ENCODE peak calls at places on chromosomes 6 and 20, in ten cellular contexts. N is psoas muscle; M is MM.1S; A is ascending aorta; U is mesenchymal stem cell; P is vagina; L is CD4-positive, CD25-positive, alpha-beta regulatory T cell; R is tibial artery; J is naive thymus-derived CD4-positive, alpha-beta T cell; D is mammary epithelial cell. H is an unnamed sample. For H3K9me3, the result is how much of the 10 kb centered on the place peaks cover.

GRCh38 chr6:151440930-151441329 is 11.0 kb downstream of the RMND1 start:
- DNase-seq in N (no peak), M (peak), A (no peak), U (peak), P (no peak), L (peak), R (no peak), J (peak), D (no peak), H (no peak)

GRCh38 chr6:166582258-166582657 is 4.2 kb downstream of the RAMACL start:
- DNase-seq in N (no peak), M (no peak), A (no peak), U (no peak), P (no peak), L (no peak), R (no peak), J (no peak), D (no peak), H (no peak)

GRCh38 chr6:75205776-75206334 is at the start of gene COL12A1:
- DNase-seq in N (peak), M (no peak), A (peak), U (peak), P (no peak), L (peak), R (peak), J (no peak), D (peak), H (peak)

GRCh38 chr20:4443016-4443415 is 278.7 kb upstream of the PRND start:
- DNase-seq in N (no peak), M (no peak), A (no peak), U (no peak), P (no peak), L (no peak), R (no peak), J (no peak), D (peak), H (no peak)

GRCh38 chr6:166490671-166491500 is 95.6 kb downstream of the RAMACL start:
- DNase-seq in N (peak), M (no peak), A (no peak), U (no peak), P (no peak), L (no peak), R (no peak), J (no peak), D (no peak), H (no peak)

GRCh38 chr6:31737315-31738047 is 1.2 kb upstream of the CLIC1 start:
- DNase-seq in N (no peak), M (no peak), A (no peak), U (peak), P (no peak), L (no peak), R (no peak), J (no peak), D (no peak), H (no peak)

GRCh38 chr20:47735412-47736400 is 49.6 kb downstream of the SULF2 start:
- DNase-seq in N (peak), M (no peak), A (no peak), U (peak), P (no peak), L (no peak), R (peak), J (no peak), D (no peak), H (no peak)

GRCh38 chr6:12363651-12364381 is 73.7 kb downstream of the EDN1 start:
- DNase-seq in N (no peak), M (peak), A (no peak), U (no peak), P (no peak), L (no peak), R (no peak), J (no peak), D (no peak), H (no peak)

GRCh38 chr20:38147751-38148150 is 17.3 kb downstream of the TGM2 start:
- DNase-seq in N (peak), M (no peak), A (no peak), U (no peak), P (no peak), L (no peak), R (no peak), J (no peak), D (no peak), H (no peak)

GRCh38 chr6:115977220-115977619 is 83.5 kb downstream of the FRK start:
- DNase-seq in N (no peak), M (no peak), A (no peak), U (no peak), P (no peak), L (no peak), R (no peak), J (no peak), D (no peak), H (no peak)

GRCh38 chr6:137879885-137880430 is 12.9 kb downstream of the TNFAIP3 start:
- DNase-seq in N (no peak), M (no peak), A (no peak), U (no peak), P (no peak), L (peak), R (no peak), J (peak), D (no peak), H (no peak)

GRCh38 chr6:134849920-134850447 is 99.9 kb downstream of the ALDH8A1 start:
- DNase-seq in N (no peak), M (no peak), A (no peak), U (no peak), P (no peak), L (no peak), R (no peak), J (no peak), D (no peak), H (no peak)
- H3K4me3 ChIP-seq in N (no peak), M (no peak), A (no peak), U (no peak), P (no peak), L (no peak), R (no peak), J (no peak), D (no peak), H (no peak)

GRCh38 chr20:22581437-22582385 is 2.7 kb downstream of the FOXA2 start:
- DNase-seq in N (no peak), M (no peak), A (no peak), U (no peak), P (no peak), L (no peak), R (no peak), J (no peak), D (no peak), H (no peak)
- H3K9me3 ChIP-seq in N (under half), M (under half), A (under half), U (under half), P (under half), L (under half), R (under half), J (under half), D (under half), H (under half)

DNA sequence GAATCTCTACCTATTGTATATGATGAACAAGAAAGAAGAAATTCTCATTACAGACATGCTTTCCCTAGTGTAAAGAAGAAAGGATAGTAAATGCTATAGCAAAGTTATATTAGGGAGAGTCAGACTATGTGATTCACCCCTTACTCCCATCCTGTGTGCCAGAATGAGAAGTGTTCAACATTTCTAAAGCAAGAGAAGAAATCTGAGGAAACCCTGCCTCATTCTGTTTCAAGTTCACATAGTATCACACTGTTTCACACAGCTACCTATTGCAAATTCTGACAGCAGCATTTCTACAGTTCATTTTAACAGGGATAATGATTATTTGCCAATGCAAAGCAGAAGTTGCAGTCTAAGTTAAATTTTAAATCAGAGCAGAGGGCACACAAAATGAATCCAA is 267.2 kb upstream of the TCF21 start:
- DNase-seq in N (no peak), M (no peak), A (no peak), U (no peak), P (no peak), L (no peak), R (no peak), J (no peak), D (no peak), H (no peak)
- H3K4me3 ChIP-seq in N (no peak), M (no peak), A (no peak), U (no peak), P (no peak), L (no peak), R (no peak), J (no peak), D (no peak), H (no peak)

GRCh38 chr6:34319471-34319885 is 70.7 kb upstream of the SMIM29 start:
- DNase-seq in N (no peak), M (no peak), A (no peak), U (no peak), P (no peak), L (no peak), R (no peak), J (no peak), D (peak), H (no peak)

GRCh38 chr6:34318492-34319470 is 70.0 kb upstream of the SMIM29 start:
- DNase-seq in N (no peak), M (peak), A (no peak), U (no peak), P (no peak), L (no peak), R (no peak), J (no peak), D (no peak), H (no peak)

GRCh38 chr6:34324738-34325444 is 67.6 kb downstream of the NUDT3 start:
- DNase-seq in N (peak), M (no peak), A (no peak), U (no peak), P (no peak), L (no peak), R (peak), J (no peak), D (peak), H (peak)

GRCh38 chr6:34325618-34326017 is 66.9 kb downstream of the NUDT3 start:
- DNase-seq in N (no peak), M (no peak), A (no peak), U (no peak), P (no peak), L (no peak), R (no peak), J (no peak), D (no peak), H (no peak)

DNA sequence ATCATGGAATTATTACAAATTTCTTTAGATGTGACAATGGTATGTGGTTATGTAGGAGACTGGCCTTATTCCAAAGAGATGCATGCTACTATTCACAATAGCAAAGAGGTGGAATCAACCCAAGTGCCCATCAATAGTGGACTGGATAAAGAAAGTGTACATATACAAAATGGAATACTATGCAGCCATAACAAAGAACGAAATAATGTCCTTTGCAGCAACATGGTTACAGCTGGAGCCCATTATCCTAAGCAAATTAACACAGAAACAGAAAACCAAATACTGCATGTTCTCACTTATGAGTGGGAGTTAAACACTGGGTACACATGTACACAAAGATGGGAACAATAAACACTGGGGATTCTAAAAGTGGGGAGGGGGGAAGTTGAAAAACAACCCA is 69.7 kb downstream of the NUDT3 start:
- DNase-seq in N (no peak), M (no peak), A (no peak), U (no peak), P (no peak), L (no peak), R (no peak), J (no peak), D (no peak), H (no peak)
- H3K9me3 ChIP-seq in N (under half), M (under half), A (under half), U (under half), P (under half), L (under half), R (under half), J (under half), D (under half), H (under half)

GRCh38 chr6:7147051-7147671 is 39.4 kb downstream of the RREB1 start:
- DNase-seq in N (no peak), M (no peak), A (no peak), U (no peak), P (no peak), L (no peak), R (no peak), J (no peak), D (no peak), H (no peak)

GRCh38 chr6:7144810-7145209 is 37.0 kb downstream of the RREB1 start:
- DNase-seq in N (no peak), M (no peak), A (no peak), U (no peak), P (no peak), L (no peak), R (no peak), J (no peak), D (no peak), H (no peak)

GRCh38 chr6:7145269-7146078 is 37.7 kb downstream of the RREB1 start:
- DNase-seq in N (no peak), M (peak), A (no peak), U (no peak), P (no peak), L (no peak), R (no peak), J (no peak), D (peak), H (no peak)

GRCh38 chr6:7148100-7148822 is 40.5 kb downstream of the RREB1 start:
- DNase-seq in N (no peak), M (no peak), A (no peak), U (peak), P (no peak), L (no peak), R (no peak), J (no peak), D (peak), H (peak)

DNA sequence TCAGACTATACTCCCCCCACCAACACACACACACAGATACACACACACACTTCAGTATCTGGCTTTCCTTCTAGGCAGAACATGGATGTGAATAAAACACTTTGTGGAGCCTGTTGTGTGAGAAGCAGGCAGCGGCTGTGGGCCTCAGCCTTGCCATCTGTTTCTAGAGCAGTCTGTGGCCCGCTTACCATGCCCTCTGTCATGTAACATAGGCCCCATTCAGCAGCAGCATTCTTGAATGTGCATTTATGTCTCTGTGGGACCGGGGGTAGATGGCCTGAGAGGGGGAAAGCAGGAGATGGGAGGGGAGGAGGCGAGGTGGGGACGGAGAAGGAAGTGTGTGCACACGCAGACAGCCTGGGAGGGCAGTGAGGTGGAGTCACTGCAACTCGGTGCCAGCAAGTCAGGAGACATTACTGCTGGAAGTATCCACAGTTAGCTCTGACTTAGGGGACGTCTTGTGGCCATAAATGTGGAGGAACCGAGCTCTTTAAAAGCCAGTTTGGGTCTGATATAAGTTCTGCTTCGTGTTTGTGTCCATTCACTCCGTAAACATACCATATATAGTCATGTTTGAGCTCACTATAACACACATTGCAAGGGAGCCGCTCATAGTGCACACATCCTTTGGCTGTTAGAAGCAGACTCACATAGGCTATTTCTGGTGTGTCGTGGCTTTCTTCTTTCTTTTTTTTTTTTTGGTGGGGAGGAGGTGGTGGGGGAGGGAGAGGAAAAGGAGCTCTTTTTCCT is 38.5 kb downstream of the RREB1 start:
- DNase-seq in N (peak), M (peak), A (no peak), U (peak), P (no peak), L (no peak), R (peak), J (no peak), D (peak), H (peak)
- H3K4me3 ChIP-seq in N (peak), M (peak), A (peak), U (peak), P (peak), L (no peak), R (peak), J (peak), D (peak), H (no peak)

H was measured in MG63.